ENCODE peak calls at places on chromosomes 1 and 21, in six cellular contexts. E, L, W, N, P and G are unnamed samples.

GRCh38 chr1:112687361-112687760 is 12.9 kb downstream of the MOV10 start:
- DNase-seq in E (no peak), L (no peak), W (no peak), N (no peak), P (no peak), G (no peak)

GRCh38 chr1:42424201-42424600 is 31.6 kb downstream of the ZMYND12 start:
- DNase-seq in E (no peak), L (no peak), W (no peak), N (no peak), P (no peak), G (no peak)

GRCh38 chr1:180674603-180675530 is 43.0 kb downstream of the XPR1 start:
- DNase-seq in E (no peak), L (no peak), W (no peak), N (no peak), P (no peak), G (no peak)

GRCh38 chr1:36285450-36286101 is 20.6 kb upstream of the SH3D21 start:
- DNase-seq in E (peak), L (peak), W (peak), N (peak), P (peak), G (peak)

GRCh38 chr1:93082313-93082712 is 3.2 kb downstream of the MTF2 start:
- DNase-seq in E (no peak), L (no peak), W (no peak), N (no peak), P (no peak), G (no peak)

GRCh38 chr1:57279909-57280666 is 143.8 kb downstream of the DAB1 start:
- DNase-seq in E (no peak), L (no peak), W (no peak), N (no peak), P (no peak), G (no peak)

GRCh38 chr1:22841142-22841541 is 130.5 kb downstream of the EPHB2 start:
- DNase-seq in E (no peak), L (no peak), W (no peak), N (no peak), P (no peak), G (no peak)

GRCh38 chr1:35202048-35202719 is 9.2 kb upstream of the SFPQ start:
- DNase-seq in E (peak), L (peak), W (peak), N (peak), P (peak), G (peak)

GRCh38 chr1:917076-917459 is 6.7 kb upstream of the SAMD11 start:
- DNase-seq in E (no peak), L (no peak), W (no peak), N (no peak), P (no peak), G (no peak)

GRCh38 chr1:201085902-201086735 is 26.1 kb downstream of the CACNA1S start:
- DNase-seq in E (peak), L (no peak), W (no peak), N (peak), P (peak), G (no peak)

GRCh38 chr1:45023663-45024062 is 11.6 kb downstream of the UROD start:
- DNase-seq in E (no peak), L (no peak), W (no peak), N (no peak), P (no peak), G (no peak)

GRCh38 chr1:65174585-65174984 is 26.6 kb downstream of the AK4 start:
- DNase-seq in E (no peak), L (no peak), W (no peak), N (peak), P (peak), G (peak)

GRCh38 chr1:163231385-163231784 is 28.7 kb upstream of the RGS5 start:
- DNase-seq in E (no peak), L (no peak), W (no peak), N (no peak), P (no peak), G (no peak)

GRCh38 chr1:27872059-27872801 is at the start of gene THEMIS2:
- DNase-seq in E (peak), L (peak), W (no peak), N (peak), P (no peak), G (no peak)

GRCh38 chr1:106897976-106898375 is 158.5 kb upstream of the PRMT6 start:
- DNase-seq in E (no peak), L (no peak), W (no peak), N (no peak), P (no peak), G (no peak)

GRCh38 chr1:167617100-167617949 is 12.7 kb upstream of the RCSD1 start:
- DNase-seq in E (no peak), L (no peak), W (peak), N (peak), P (no peak), G (peak)

GRCh38 chr1:59549903-59550302 is 253.0 kb downstream of the FGGY start:
- DNase-seq in E (no peak), L (no peak), W (no peak), N (peak), P (no peak), G (no peak)

GRCh38 chr1:156392427-156392826 is 23.4 kb downstream of the RHBG start:
- DNase-seq in E (no peak), L (no peak), W (no peak), N (no peak), P (no peak), G (no peak)

GRCh38 chr1:24928631-24929090 is 1.4 kb downstream of the RUNX3 start:
- DNase-seq in E (peak), L (peak), W (no peak), N (no peak), P (no peak), G (no peak)

GRCh38 chr1:200708769-200709168 is 29.9 kb upstream of the CAMSAP2 start:
- DNase-seq in E (no peak), L (no peak), W (no peak), N (no peak), P (no peak), G (no peak)

GRCh38 chr1:204442376-204443259 is 31.0 kb upstream of the PPP1R15B start:
- DNase-seq in E (no peak), L (no peak), W (no peak), N (no peak), P (no peak), G (no peak)

GRCh38 chr1:87826639-87827345 is 498.1 kb downstream of the LMO4 start:
- DNase-seq in E (no peak), L (no peak), W (peak), N (peak), P (no peak), G (no peak)

GRCh38 chr1:41919764-41920397 is 1.2 kb upstream of the HIVEP3 start:
- DNase-seq in E (peak), L (peak), W (no peak), N (peak), P (no peak), G (no peak)

GRCh38 chr1:80365634-80366033 is 1359.1 kb upstream of the ADGRL4 start:
- DNase-seq in E (no peak), L (no peak), W (no peak), N (no peak), P (no peak), G (no peak)

GRCh38 chr1:107535091-107535490 is 394.3 kb downstream of the NTNG1 start:
- DNase-seq in E (no peak), L (no peak), W (no peak), N (no peak), P (no peak), G (no peak)

GRCh38 chr1:56773341-56774066 is 45.7 kb downstream of the FYB2 start:
- DNase-seq in E (no peak), L (no peak), W (no peak), N (no peak), P (no peak), G (no peak)

GRCh38 chr21:29887313-29888009 is 52.3 kb downstream of the GRIK1 start:
- DNase-seq in E (no peak), L (no peak), W (no peak), N (no peak), P (no peak), G (no peak)

GRCh38 chr1:28577052-28577678 is 14.9 kb upstream of the RAB42 start:
- DNase-seq in E (no peak), L (no peak), W (peak), N (no peak), P (peak), G (no peak)

GRCh38 chr21:43333301-43334062 is 93.4 kb downstream of the SIK1 start:
- DNase-seq in E (no peak), L (no peak), W (no peak), N (peak), P (peak), G (no peak)

GRCh38 chr1:15352122-15352957 is 57.3 kb upstream of the EFHD2 start:
- DNase-seq in E (peak), L (peak), W (no peak), N (peak), P (peak), G (no peak)

GRCh38 chr1:55378582-55378981 is 163.4 kb upstream of the USP24 start:
- DNase-seq in E (no peak), L (no peak), W (no peak), N (peak), P (peak), G (no peak)